ENCODE peak calls at places on chromosomes 3 and 15, in eight cellular contexts. One of them, this sample, is unnamed.

GRCh38 chr3:48275292-48276027 is 34.6 kb downstream of the ZNF589 start:
- DNase-seq in epithelial cell of prostate: no peak
- DNase-seq in fibroblast of lung: no peak
- DNase-seq in astrocyte: peak
- DNase-seq in activated CD4-positive, alpha-beta T cell treated with anti-CD3 and anti-CD28 coated beads, Interleukin-2, amount 50 U/mL, for 4 hours: no peak
- DNase-seq in LoVo: no peak
- DNase-seq in mucosa of gallbladder: no peak
- DNase-seq in cardiac fibroblast: no peak
- DNase-seq in this sample: no peak

GRCh38 chr3:49720383-49721164 is 1.1 kb upstream of the AMIGO3 start:
- DNase-seq in fibroblast of lung: no peak
- DNase-seq in mucosa of gallbladder: no peak
- DNase-seq in astrocyte: no peak
- DNase-seq in cardiac fibroblast: no peak
- DNase-seq in LoVo: no peak
- DNase-seq in activated CD4-positive, alpha-beta T cell treated with anti-CD3 and anti-CD28 coated beads, Interleukin-2, amount 50 U/mL, for 4 hours: no peak
- DNase-seq in epithelial cell of prostate: no peak
- DNase-seq in this sample: no peak

GRCh38 chr3:57026918-57027317 is 33.5 kb upstream of the SPATA12 start:
- DNase-seq in fibroblast of lung: peak
- DNase-seq in mucosa of gallbladder: peak
- DNase-seq in LoVo: no peak
- DNase-seq in epithelial cell of prostate: no peak
- DNase-seq in astrocyte: peak
- DNase-seq in activated CD4-positive, alpha-beta T cell treated with anti-CD3 and anti-CD28 coated beads, Interleukin-2, amount 50 U/mL, for 4 hours: no peak
- DNase-seq in cardiac fibroblast: peak
- DNase-seq in this sample: peak

GRCh38 chr3:49718419-49719213 is 868 bp downstream of the AMIGO3 start:
- DNase-seq in astrocyte: no peak
- DNase-seq in LoVo: no peak
- DNase-seq in mucosa of gallbladder: no peak
- DNase-seq in fibroblast of lung: no peak
- DNase-seq in activated CD4-positive, alpha-beta T cell treated with anti-CD3 and anti-CD28 coated beads, Interleukin-2, amount 50 U/mL, for 4 hours: no peak
- DNase-seq in cardiac fibroblast: no peak
- DNase-seq in epithelial cell of prostate: no peak
- DNase-seq in this sample: no peak

GRCh38 chr3:165404357-165405042 is 208.3 kb upstream of the SLITRK3 start:
- DNase-seq in fibroblast of lung: no peak
- DNase-seq in epithelial cell of prostate: no peak
- DNase-seq in cardiac fibroblast: no peak
- DNase-seq in activated CD4-positive, alpha-beta T cell treated with anti-CD3 and anti-CD28 coated beads, Interleukin-2, amount 50 U/mL, for 4 hours: no peak
- DNase-seq in astrocyte: no peak
- DNase-seq in mucosa of gallbladder: no peak
- DNase-seq in LoVo: no peak
- DNase-seq in this sample: no peak

GRCh38 chr3:157201648-157202278 is 41.8 kb upstream of the CCNL1 start:
- DNase-seq in fibroblast of lung: peak
- DNase-seq in LoVo: peak
- DNase-seq in cardiac fibroblast: peak
- DNase-seq in astrocyte: peak
- DNase-seq in mucosa of gallbladder: no peak
- DNase-seq in epithelial cell of prostate: no peak
- DNase-seq in activated CD4-positive, alpha-beta T cell treated with anti-CD3 and anti-CD28 coated beads, Interleukin-2, amount 50 U/mL, for 4 hours: no peak
- DNase-seq in this sample: peak

GRCh38 chr3:101189786-101190185 is 130.6 kb downstream of the IMPG2 start:
- DNase-seq in activated CD4-positive, alpha-beta T cell treated with anti-CD3 and anti-CD28 coated beads, Interleukin-2, amount 50 U/mL, for 4 hours: no peak
- DNase-seq in epithelial cell of prostate: no peak
- DNase-seq in cardiac fibroblast: peak
- DNase-seq in fibroblast of lung: peak
- DNase-seq in astrocyte: no peak
- DNase-seq in LoVo: no peak
- DNase-seq in mucosa of gallbladder: no peak
- DNase-seq in this sample: no peak

GRCh38 chr15:69996842-69997478 is 100.8 kb downstream of the TLE3 start:
- DNase-seq in cardiac fibroblast: no peak
- DNase-seq in fibroblast of lung: no peak
- DNase-seq in activated CD4-positive, alpha-beta T cell treated with anti-CD3 and anti-CD28 coated beads, Interleukin-2, amount 50 U/mL, for 4 hours: no peak
- DNase-seq in mucosa of gallbladder: peak
- DNase-seq in epithelial cell of prostate: peak
- DNase-seq in astrocyte: no peak
- DNase-seq in LoVo: peak
- DNase-seq in this sample: no peak

GRCh38 chr15:42503822-42504221 is 8.4 kb downstream of the SNAP23 start:
- DNase-seq in activated CD4-positive, alpha-beta T cell treated with anti-CD3 and anti-CD28 coated beads, Interleukin-2, amount 50 U/mL, for 4 hours: no peak
- DNase-seq in fibroblast of lung: no peak
- DNase-seq in cardiac fibroblast: no peak
- DNase-seq in LoVo: no peak
- DNase-seq in epithelial cell of prostate: no peak
- DNase-seq in astrocyte: no peak
- DNase-seq in mucosa of gallbladder: no peak
- DNase-seq in this sample: no peak

GRCh38 chr3:160217675-160218074 is 7.5 kb upstream of the C3orf80 start:
- DNase-seq in mucosa of gallbladder: no peak
- DNase-seq in astrocyte: no peak
- DNase-seq in LoVo: no peak
- DNase-seq in activated CD4-positive, alpha-beta T cell treated with anti-CD3 and anti-CD28 coated beads, Interleukin-2, amount 50 U/mL, for 4 hours: no peak
- DNase-seq in cardiac fibroblast: no peak
- DNase-seq in fibroblast of lung: no peak
- DNase-seq in epithelial cell of prostate: no peak
- DNase-seq in this sample: no peak

GRCh38 chr15:55633731-55634130 is 45.6 kb upstream of the PYGO1 start:
- DNase-seq in activated CD4-positive, alpha-beta T cell treated with anti-CD3 and anti-CD28 coated beads, Interleukin-2, amount 50 U/mL, for 4 hours: no peak
- DNase-seq in cardiac fibroblast: no peak
- DNase-seq in LoVo: no peak
- DNase-seq in astrocyte: no peak
- DNase-seq in mucosa of gallbladder: no peak
- DNase-seq in fibroblast of lung: no peak
- DNase-seq in epithelial cell of prostate: no peak
- DNase-seq in this sample: no peak

GRCh38 chr15:71249986-71250385 is 134.7 kb downstream of the THSD4 start:
- DNase-seq in cardiac fibroblast: peak
- DNase-seq in LoVo: no peak
- DNase-seq in mucosa of gallbladder: no peak
- DNase-seq in astrocyte: no peak
- DNase-seq in fibroblast of lung: no peak
- DNase-seq in activated CD4-positive, alpha-beta T cell treated with anti-CD3 and anti-CD28 coated beads, Interleukin-2, amount 50 U/mL, for 4 hours: no peak
- DNase-seq in epithelial cell of prostate: no peak
- DNase-seq in this sample: no peak

GRCh38 chr3:196868297-196868661 is 559 bp downstream of the SENP5 start:
- DNase-seq in mucosa of gallbladder: no peak
- DNase-seq in fibroblast of lung: peak
- DNase-seq in cardiac fibroblast: peak
- DNase-seq in astrocyte: peak
- DNase-seq in LoVo: peak
- DNase-seq in epithelial cell of prostate: no peak
- DNase-seq in activated CD4-positive, alpha-beta T cell treated with anti-CD3 and anti-CD28 coated beads, Interleukin-2, amount 50 U/mL, for 4 hours: peak
- DNase-seq in this sample: peak

GRCh38 chr15:79970921-79971434 is at the start of gene BCL2A1:
- DNase-seq in epithelial cell of prostate: peak
- DNase-seq in cardiac fibroblast: peak
- DNase-seq in mucosa of gallbladder: no peak
- DNase-seq in astrocyte: peak
- DNase-seq in activated CD4-positive, alpha-beta T cell treated with anti-CD3 and anti-CD28 coated beads, Interleukin-2, amount 50 U/mL, for 4 hours: peak
- DNase-seq in LoVo: no peak
- DNase-seq in fibroblast of lung: peak
- DNase-seq in this sample: peak

GRCh38 chr3:181952221-181952620 is 240.5 kb downstream of the SOX2 start:
- DNase-seq in activated CD4-positive, alpha-beta T cell treated with anti-CD3 and anti-CD28 coated beads, Interleukin-2, amount 50 U/mL, for 4 hours: no peak
- DNase-seq in LoVo: no peak
- DNase-seq in cardiac fibroblast: no peak
- DNase-seq in mucosa of gallbladder: no peak
- DNase-seq in astrocyte: peak
- DNase-seq in fibroblast of lung: no peak
- DNase-seq in epithelial cell of prostate: no peak
- DNase-seq in this sample: no peak

GRCh38 chr15:99138491-99138982 is 33.7 kb downstream of the SYNM start:
- DNase-seq in activated CD4-positive, alpha-beta T cell treated with anti-CD3 and anti-CD28 coated beads, Interleukin-2, amount 50 U/mL, for 4 hours: no peak
- DNase-seq in astrocyte: no peak
- DNase-seq in LoVo: no peak
- DNase-seq in fibroblast of lung: no peak
- DNase-seq in epithelial cell of prostate: no peak
- DNase-seq in mucosa of gallbladder: no peak
- DNase-seq in cardiac fibroblast: no peak
- DNase-seq in this sample: no peak

GRCh38 chr3:129934234-129935123 is 40.0 kb upstream of the TRH start:
- DNase-seq in cardiac fibroblast: peak
- DNase-seq in activated CD4-positive, alpha-beta T cell treated with anti-CD3 and anti-CD28 coated beads, Interleukin-2, amount 50 U/mL, for 4 hours: no peak
- DNase-seq in astrocyte: no peak
- DNase-seq in epithelial cell of prostate: no peak
- DNase-seq in fibroblast of lung: peak
- DNase-seq in LoVo: peak
- DNase-seq in mucosa of gallbladder: peak
- DNase-seq in this sample: peak

GRCh38 chr3:165642761-165643432 is 194.3 kb downstream of the BCHE start:
- DNase-seq in astrocyte: peak
- DNase-seq in fibroblast of lung: peak
- DNase-seq in activated CD4-positive, alpha-beta T cell treated with anti-CD3 and anti-CD28 coated beads, Interleukin-2, amount 50 U/mL, for 4 hours: no peak
- DNase-seq in mucosa of gallbladder: peak
- DNase-seq in LoVo: peak
- DNase-seq in cardiac fibroblast: peak
- DNase-seq in epithelial cell of prostate: peak
- DNase-seq in this sample: peak

GRCh38 chr3:42829083-42829627 is 19.9 kb downstream of the ACKR2 start:
- DNase-seq in activated CD4-positive, alpha-beta T cell treated with anti-CD3 and anti-CD28 coated beads, Interleukin-2, amount 50 U/mL, for 4 hours: no peak
- DNase-seq in mucosa of gallbladder: peak
- DNase-seq in cardiac fibroblast: no peak
- DNase-seq in fibroblast of lung: no peak
- DNase-seq in LoVo: peak
- DNase-seq in epithelial cell of prostate: no peak
- DNase-seq in astrocyte: no peak
- DNase-seq in this sample: no peak

GRCh38 chr3:107662109-107662477 is 139.3 kb downstream of the BBX start:
- DNase-seq in astrocyte: peak
- DNase-seq in mucosa of gallbladder: peak
- DNase-seq in fibroblast of lung: peak
- DNase-seq in activated CD4-positive, alpha-beta T cell treated with anti-CD3 and anti-CD28 coated beads, Interleukin-2, amount 50 U/mL, for 4 hours: no peak
- DNase-seq in LoVo: no peak
- DNase-seq in cardiac fibroblast: peak
- DNase-seq in epithelial cell of prostate: no peak
- DNase-seq in this sample: no peak

GRCh38 chr15:34182942-34183341 is 27.0 kb downstream of the KATNBL1 start:
- DNase-seq in activated CD4-positive, alpha-beta T cell treated with anti-CD3 and anti-CD28 coated beads, Interleukin-2, amount 50 U/mL, for 4 hours: no peak
- DNase-seq in astrocyte: no peak
- DNase-seq in epithelial cell of prostate: no peak
- DNase-seq in cardiac fibroblast: no peak
- DNase-seq in fibroblast of lung: no peak
- DNase-seq in LoVo: no peak
- DNase-seq in mucosa of gallbladder: peak
- DNase-seq in this sample: no peak

GRCh38 chr3:31890742-31891469 is 90.2 kb downstream of the OSBPL10 start:
- DNase-seq in fibroblast of lung: no peak
- DNase-seq in astrocyte: no peak
- DNase-seq in cardiac fibroblast: no peak
- DNase-seq in mucosa of gallbladder: no peak
- DNase-seq in LoVo: no peak
- DNase-seq in activated CD4-positive, alpha-beta T cell treated with anti-CD3 and anti-CD28 coated beads, Interleukin-2, amount 50 U/mL, for 4 hours: no peak
- DNase-seq in epithelial cell of prostate: no peak
- DNase-seq in this sample: no peak

GRCh38 chr3:98807011-98807410 is 43.9 kb downstream of the ST3GAL6 start:
- DNase-seq in cardiac fibroblast: peak
- DNase-seq in epithelial cell of prostate: no peak
- DNase-seq in mucosa of gallbladder: no peak
- DNase-seq in LoVo: no peak
- DNase-seq in activated CD4-positive, alpha-beta T cell treated with anti-CD3 and anti-CD28 coated beads, Interleukin-2, amount 50 U/mL, for 4 hours: no peak
- DNase-seq in fibroblast of lung: no peak
- DNase-seq in astrocyte: peak
- DNase-seq in this sample: no peak

GRCh38 chr3:157078131-157078835 is 81.7 kb downstream of the CCNL1 start:
- DNase-seq in activated CD4-positive, alpha-beta T cell treated with anti-CD3 and anti-CD28 coated beads, Interleukin-2, amount 50 U/mL, for 4 hours: no peak
- DNase-seq in astrocyte: no peak
- DNase-seq in epithelial cell of prostate: no peak
- DNase-seq in mucosa of gallbladder: no peak
- DNase-seq in cardiac fibroblast: no peak
- DNase-seq in fibroblast of lung: no peak
- DNase-seq in LoVo: no peak
- DNase-seq in this sample: peak

GRCh38 chr3:65618599-65618998 is 420.1 kb downstream of the MAGI1 start:
- DNase-seq in LoVo: no peak
- DNase-seq in astrocyte: no peak
- DNase-seq in cardiac fibroblast: no peak
- DNase-seq in fibroblast of lung: no peak
- DNase-seq in mucosa of gallbladder: no peak
- DNase-seq in activated CD4-positive, alpha-beta T cell treated with anti-CD3 and anti-CD28 coated beads, Interleukin-2, amount 50 U/mL, for 4 hours: no peak
- DNase-seq in epithelial cell of prostate: no peak
- DNase-seq in this sample: no peak

GRCh38 chr15:62933388-62933787 is 109.2 kb upstream of the TPM1 start:
- DNase-seq in epithelial cell of prostate: no peak
- DNase-seq in astrocyte: no peak
- DNase-seq in fibroblast of lung: no peak
- DNase-seq in mucosa of gallbladder: no peak
- DNase-seq in cardiac fibroblast: no peak
- DNase-seq in activated CD4-positive, alpha-beta T cell treated with anti-CD3 and anti-CD28 coated beads, Interleukin-2, amount 50 U/mL, for 4 hours: no peak
- DNase-seq in LoVo: no peak
- DNase-seq in this sample: no peak

GRCh38 chr3:148379763-148380162 is 317.9 kb upstream of the AGTR1 start:
- DNase-seq in fibroblast of lung: peak
- DNase-seq in cardiac fibroblast: peak
- DNase-seq in LoVo: peak
- DNase-seq in mucosa of gallbladder: no peak
- DNase-seq in activated CD4-positive, alpha-beta T cell treated with anti-CD3 and anti-CD28 coated beads, Interleukin-2, amount 50 U/mL, for 4 hours: no peak
- DNase-seq in epithelial cell of prostate: no peak
- DNase-seq in astrocyte: peak
- DNase-seq in this sample: peak

GRCh38 chr15:101115887-101116680 is 135.8 kb downstream of the CHSY1 start:
- DNase-seq in mucosa of gallbladder: peak
- DNase-seq in fibroblast of lung: peak
- DNase-seq in astrocyte: peak
- DNase-seq in epithelial cell of prostate: no peak
- DNase-seq in cardiac fibroblast: peak
- DNase-seq in activated CD4-positive, alpha-beta T cell treated with anti-CD3 and anti-CD28 coated beads, Interleukin-2, amount 50 U/mL, for 4 hours: no peak
- DNase-seq in LoVo: no peak
- DNase-seq in this sample: no peak

GRCh38 chr3:139533781-139534443 is 5.6 kb downstream of the RBP1 start:
- DNase-seq in activated CD4-positive, alpha-beta T cell treated with anti-CD3 and anti-CD28 coated beads, Interleukin-2, amount 50 U/mL, for 4 hours: no peak
- DNase-seq in astrocyte: peak
- DNase-seq in mucosa of gallbladder: peak
- DNase-seq in cardiac fibroblast: peak
- DNase-seq in LoVo: peak
- DNase-seq in epithelial cell of prostate: peak
- DNase-seq in fibroblast of lung: peak
- DNase-seq in this sample: no peak

GRCh38 chr3:76028816-76029215 is 243.5 kb upstream of the ZNF717 start:
- DNase-seq in LoVo: no peak
- DNase-seq in fibroblast of lung: peak
- DNase-seq in activated CD4-positive, alpha-beta T cell treated with anti-CD3 and anti-CD28 coated beads, Interleukin-2, amount 50 U/mL, for 4 hours: no peak
- DNase-seq in cardiac fibroblast: no peak
- DNase-seq in mucosa of gallbladder: no peak
- DNase-seq in epithelial cell of prostate: no peak
- DNase-seq in astrocyte: peak
- DNase-seq in this sample: no peak

GRCh38 chr3:102530443-102531195 is 95.8 kb downstream of the ZPLD1 start:
- DNase-seq in LoVo: peak
- DNase-seq in fibroblast of lung: peak
- DNase-seq in mucosa of gallbladder: no peak
- DNase-seq in astrocyte: peak
- DNase-seq in activated CD4-positive, alpha-beta T cell treated with anti-CD3 and anti-CD28 coated beads, Interleukin-2, amount 50 U/mL, for 4 hours: no peak
- DNase-seq in cardiac fibroblast: peak
- DNase-seq in epithelial cell of prostate: peak
- DNase-seq in this sample: no peak

GRCh38 chr3:140078940-140079339 is 144.0 kb downstream of the CLSTN2 start:
- DNase-seq in epithelial cell of prostate: no peak
- DNase-seq in activated CD4-positive, alpha-beta T cell treated with anti-CD3 and anti-CD28 coated beads, Interleukin-2, amount 50 U/mL, for 4 hours: no peak
- DNase-seq in LoVo: no peak
- DNase-seq in astrocyte: peak
- DNase-seq in fibroblast of lung: no peak
- DNase-seq in mucosa of gallbladder: no peak
- DNase-seq in cardiac fibroblast: no peak
- DNase-seq in this sample: no peak

GRCh38 chr3:194725346-194725745 is 39.7 kb downstream of the FAM43A start:
- DNase-seq in astrocyte: no peak
- DNase-seq in mucosa of gallbladder: no peak
- DNase-seq in activated CD4-positive, alpha-beta T cell treated with anti-CD3 and anti-CD28 coated beads, Interleukin-2, amount 50 U/mL, for 4 hours: no peak
- DNase-seq in epithelial cell of prostate: no peak
- DNase-seq in cardiac fibroblast: no peak
- DNase-seq in fibroblast of lung: no peak
- DNase-seq in LoVo: no peak
- DNase-seq in this sample: no peak